ENCODE peak calls at places on chromosomes 6 and 20, in five cellular contexts. E is fibroblast of lung, F is astrocyte, N is HCT116, J is hepatocyte. T is an unnamed sample.

GRCh38 chr6:105757512-105758200 is 328.5 kb upstream of the PRDM1 start:
- DNase-seq in E (no peak), F (no peak), N (no peak), J (no peak), T (peak)

GRCh38 chr6:138785092-138785491 is 10.8 kb upstream of the ECT2L start:
- DNase-seq in E (no peak), F (no peak), N (no peak), J (no peak), T (no peak)

GRCh38 chr6:130655586-130655985 is 171.6 kb upstream of the SMLR1 start:
- DNase-seq in E (peak), F (peak), N (no peak), J (no peak), T (no peak)

GRCh38 chr6:158290659-158291058 is 21.6 kb upstream of the TULP4 start:
- DNase-seq in E (no peak), F (no peak), N (no peak), J (no peak), T (no peak)

GRCh38 chr20:48025661-48026060 is 240.4 kb upstream of the SULF2 start:
- DNase-seq in E (peak), F (peak), N (no peak), J (no peak), T (peak)

GRCh38 chr20:3796477-3797225 is 541 bp downstream of the CDC25B start:
- DNase-seq in E (no peak), F (no peak), N (no peak), J (no peak), T (no peak)

GRCh38 chr6:28349344-28349891 is 329 bp upstream of the ZKSCAN3 start:
- DNase-seq in E (no peak), F (no peak), N (no peak), J (no peak), T (no peak)

GRCh38 chr6:107977283-107977682 is 19.3 kb upstream of the SEC63 start:
- DNase-seq in E (peak), F (peak), N (no peak), J (peak), T (peak)

GRCh38 chr20:24708411-24709295 is 239.2 kb downstream of the SYNDIG1 start:
- DNase-seq in E (no peak), F (no peak), N (no peak), J (peak), T (no peak)

GRCh38 chr6:99349620-99350141 is at the start of gene FAXC:
- DNase-seq in E (peak), F (peak), N (peak), J (peak), T (peak)
- TF ChIP-seq CTCF in E (no peak), F (no peak), N (peak), J (peak), T (peak)

GRCh38 chr6:836276-836853 is 143.4 kb upstream of the EXOC2 start:
- DNase-seq in E (no peak), F (no peak), N (no peak), J (no peak), T (peak)
- H3K4me2 ChIP-seq in E (no peak), F (no peak), N (no peak), J (peak), T (no peak)

DNA sequence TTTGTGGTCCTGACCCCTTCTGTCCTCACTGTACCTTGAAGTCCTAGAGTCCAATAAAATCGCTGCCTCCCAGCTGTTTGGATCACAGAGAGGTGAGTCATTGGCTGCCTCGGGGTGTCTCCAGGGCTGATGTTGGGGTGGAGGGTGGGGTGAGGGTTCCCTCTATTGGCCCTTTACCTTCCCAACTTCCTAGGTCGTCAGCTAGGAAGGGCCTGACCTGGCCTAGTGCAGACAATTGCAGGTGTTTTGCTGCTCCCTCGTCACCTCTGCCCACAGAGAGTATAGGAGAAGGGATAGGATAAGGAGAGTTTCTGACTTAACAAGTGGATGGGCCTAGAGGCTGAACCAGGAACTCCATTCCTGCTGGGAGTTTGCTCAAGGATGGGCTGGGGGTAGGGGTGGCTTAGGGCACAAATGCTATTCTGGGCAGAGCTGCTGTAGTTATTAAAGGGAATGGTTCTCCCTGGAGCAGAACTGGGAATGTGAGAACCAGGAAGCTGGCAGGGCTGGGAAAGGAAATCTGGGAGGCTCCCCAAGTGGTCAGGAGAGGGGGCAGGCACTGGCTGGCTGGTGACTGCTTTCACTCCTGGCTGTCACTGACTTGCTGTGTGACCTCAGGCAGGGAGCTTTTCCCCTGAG is 1.4 kb downstream of the TP53INP2 start:
- DNase-seq in E (no peak), F (no peak), N (no peak), J (peak), T (peak)
- TF ChIP-seq CTCF in E (peak), F (no peak), N (no peak), J (no peak), T (peak)

DNA sequence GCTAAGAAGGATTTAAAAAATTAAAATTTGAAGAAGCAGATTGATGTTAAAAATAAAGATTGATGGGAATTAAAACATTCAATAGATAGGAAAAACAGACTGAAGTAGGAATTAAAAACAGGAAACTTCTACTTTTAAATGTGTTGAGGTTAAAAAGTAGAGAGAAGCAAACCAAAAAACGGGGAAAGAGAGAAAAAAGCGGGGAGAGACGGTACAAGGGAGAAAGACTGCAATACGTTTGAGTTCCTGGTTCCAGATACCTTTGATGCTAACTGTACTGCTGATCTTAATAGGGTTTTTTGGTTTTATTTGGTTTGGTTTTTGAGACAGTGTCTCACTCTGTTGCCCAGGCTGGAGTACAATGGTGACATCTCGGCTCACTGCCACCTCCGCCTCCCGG is 27.0 kb downstream of the LOC128125822 start:
- DNase-seq in E (no peak), F (no peak), N (no peak), J (no peak), T (no peak)
- H3K4me2 ChIP-seq in E (no peak), F (no peak), N (no peak), J (peak), T (peak)

T was measured in PC-3.